ENCODE peak calls at places on chromosomes 5 and 9, in five cellular contexts. O is BJ, A is body of pancreas, R is fibroblast of lung, S is GM13977. X is an unnamed sample.

GRCh38 chr9:105431413-105432246 is 16.2 kb upstream of the FSD1L start:
- DNase-seq in R (no peak), A (no peak), O (no peak), S (no peak), X (no peak)

GRCh38 chr9:114289571-114290481 is 33.1 kb upstream of the ORM1 start:
- DNase-seq in R (no peak), S (no peak), O (no peak), A (peak; percentile 4), X (no peak)

GRCh38 chr9:108991479-108991878 is 21.8 kb downstream of the CTNNAL1 start:
- DNase-seq in O (no peak), R (no peak), A (peak; percentile 54), S (no peak), X (no peak)

GRCh38 chr5:104385901-104386300 is 823.3 kb upstream of the NUDT12 start:
- DNase-seq in O (no peak), R (no peak), S (no peak), A (no peak), X (no peak)

GRCh38 chr5:110342683-110343082 is 383.8 kb downstream of the TMEM232 start:
- DNase-seq in O (no peak), A (no peak), R (no peak), S (no peak), X (no peak)

GRCh38 chr5:65255294-65255693 is 226.4 kb downstream of the ADAMTS6 start:
- DNase-seq in R (peak; percentile 16), A (no peak), O (no peak), S (no peak), X (no peak)

GRCh38 chr9:129703121-129703520 is 37.7 kb downstream of the PRRX2 start:
- DNase-seq in S (no peak), O (no peak), A (no peak), R (no peak), X (no peak)

GRCh38 chr9:5449521-5450359 is 602 bp upstream of the CD274 start:
- DNase-seq in A (no peak), R (no peak), S (no peak), O (no peak), X (no peak)

GRCh38 chr5:169190860-169191259 is 110.1 kb downstream of the SLIT3 start:
- DNase-seq in S (no peak), O (no peak), A (no peak), R (peak; percentile 11), X (no peak)

GRCh38 chr9:116646661-116647514 is 40.2 kb upstream of the TRIM32 start:
- DNase-seq in O (no peak), A (no peak), S (no peak), R (peak; percentile 65), X (no peak)

GRCh38 chr5:158783382-158783781 is 316.3 kb downstream of the EBF1 start:
- DNase-seq in S (no peak), A (no peak), R (no peak), O (no peak), X (no peak)

GRCh38 chr9:87515588-87516221 is 18.0 kb downstream of the DAPK1 start:
- DNase-seq in A (no peak), S (no peak), O (no peak), R (no peak), X (no peak)

GRCh38 chr9:126205260-126205659 is 121.4 kb upstream of the MVB12B start:
- DNase-seq in A (no peak), S (no peak), R (no peak), O (no peak), X (no peak)

GRCh38 chr5:179207920-179208705 is 137.1 kb downstream of the ADAMTS2 start:
- DNase-seq in S (no peak), R (no peak), A (no peak), O (no peak), X (no peak)

GRCh38 chr5:78975035-78975434 is 10.1 kb downstream of the ARSB start:
- DNase-seq in S (no peak), O (no peak), R (no peak), A (no peak), X (no peak)

GRCh38 chr9:22117511-22118388 is 108.6 kb upstream of the CDKN2B start:
- DNase-seq in R (peak; percentile 72), O (no peak), S (no peak), A (no peak), X (no peak)

GRCh38 chr5:176633638-176634037 is 3.2 kb downstream of the EIF4E1B start:
- DNase-seq in S (no peak), A (no peak), O (no peak), R (no peak), X (no peak)

GRCh38 chr9:98720402-98720801 is 11.7 kb upstream of the GABBR2 start:
- DNase-seq in A (no peak), S (no peak), O (no peak), R (no peak), X (no peak)
- TF ChIP-seq CTCF in A (no peak), S (no peak), O (no peak), R (no peak), X (no peak)

GRCh38 chr9:2802494-2802921 is 41.4 kb downstream of the PUM3 start:
- DNase-seq in S (no peak), O (no peak), R (peak; percentile 59), A (no peak), X (no peak)

GRCh38 chr9:2798423-2798822 is 45.5 kb downstream of the PUM3 start:
- DNase-seq in O (no peak), S (peak; percentile 12), R (no peak), A (no peak), X (no peak)

GRCh38 chr9:2800385-2801179 is 43.3 kb downstream of the PUM3 start:
- DNase-seq in O (no peak), A (peak; percentile 43), S (no peak), R (peak; percentile 25), X (no peak)
- TF ChIP-seq CTCF in O (peak; percentile 50), A (no peak), S (no peak), R (peak; percentile 48), X (peak; percentile 12)

GRCh38 chr9:96437454-96437853 is 12.5 kb upstream of the HABP4 start:
- DNase-seq in S (no peak), O (no peak), A (no peak), R (no peak), X (no peak)
- TF ChIP-seq CTCF in S (no peak), O (no peak), A (no peak), R (no peak), X (no peak)

GRCh38 chr9:97803167-97804058 is 49.6 kb upstream of the FOXE1 start:
- DNase-seq in O (no peak), A (peak; percentile 94), R (peak; percentile 43), S (peak; percentile 94), X (no peak)
- TF ChIP-seq CTCF in O (peak; percentile 12), A (no peak), R (no peak), S (no peak), X (no peak)

DNA sequence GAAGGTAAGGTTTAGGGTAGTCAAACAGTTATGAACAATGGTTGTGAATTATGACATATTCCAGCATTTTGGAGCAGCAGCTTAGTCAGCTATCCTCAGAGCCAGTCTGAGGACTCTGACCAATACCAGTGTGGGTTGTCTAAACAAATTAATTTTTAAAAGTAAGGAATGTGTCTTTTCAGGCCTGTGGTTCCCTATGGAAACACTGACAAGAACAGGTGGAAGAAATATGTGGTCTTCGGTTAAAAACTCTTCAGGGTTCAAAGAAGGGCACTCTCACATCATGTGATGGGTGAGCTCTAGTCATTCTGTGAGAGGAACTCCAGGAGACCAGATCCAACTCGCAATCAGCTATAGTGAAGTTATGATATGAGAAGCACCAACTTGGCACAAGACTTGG is 33.5 kb upstream of the ALDOB start:
- DNase-seq in A (no peak), O (no peak), R (no peak), S (no peak), X (no peak)
- TF ChIP-seq CTCF in A (no peak), O (no peak), R (no peak), S (no peak), X (no peak)

GRCh38 chr9:77161191-77161590 is 16.1 kb upstream of the VPS13A start:
- DNase-seq in S (no peak), O (no peak), A (no peak), R (no peak), X (no peak)

GRCh38 chr9:77162366-77162765 is 15.0 kb upstream of the VPS13A start:
- DNase-seq in O (no peak), A (no peak), S (no peak), R (no peak), X (no peak)

GRCh38 chr9:77163889-77164288 is 13.4 kb upstream of the VPS13A start:
- DNase-seq in A (no peak), R (peak; percentile 86), O (no peak), S (no peak), X (no peak)

GRCh38 chr9:77158772-77159513 is 18.4 kb upstream of the VPS13A start:
- DNase-seq in O (no peak), A (no peak), R (peak; percentile 25), S (no peak), X (no peak)

GRCh38 chr9:77161966-77162365 is 15.4 kb upstream of the VPS13A start:
- DNase-seq in O (no peak), R (peak; percentile 15), A (no peak), S (no peak), X (no peak)
- TF ChIP-seq CTCF in O (no peak), R (no peak), A (no peak), S (no peak), X (no peak)

X was measured in HFF-Myc.